ENCODE peak calls at places on chromosomes 11 and 22, in eight cellular contexts. R is effector memory CD8-positive, alpha-beta T cell; J is LHCN-M2; F is posterior cingulate gyrus; O is HuH-7; D is IMR-90; B is kidney glomerular epithelial cell; H is stimulated activated CD4-positive, alpha-beta T cell treated with anti-CD3 and anti-CD28 coated beads, Interleukin-4, amount 100 ng/mL, for 4 hours. V is an unnamed sample.

GRCh38 chr22:30044369-30044768 is 35.9 kb upstream of the HORMAD2 start:
- DNase-seq in J (peak; percentile 84), R (no peak), O (no peak), F (no peak), H (no peak), B (peak; percentile 91), D (peak; percentile 93), V (peak; percentile 55)

GRCh38 chr11:1255151-1255550 is 32.3 kb downstream of the MUC5B start:
- DNase-seq in B (no peak), O (no peak), F (no peak), D (no peak), J (no peak), H (no peak), R (no peak), V (no peak)

GRCh38 chr22:30460147-30460546 is 11.7 kb downstream of the SEC14L3 start:
- DNase-seq in H (no peak), J (no peak), D (no peak), B (no peak), R (no peak), O (no peak), F (no peak), V (no peak)

GRCh38 chr22:37179126-37179470 is 8.9 kb downstream of the C1QTNF6 start:
- DNase-seq in D (no peak), B (no peak), F (no peak), O (no peak), R (no peak), J (no peak), H (no peak), V (no peak)

GRCh38 chr11:36376315-36376887 is 80.3 kb downstream of the PRR5L start:
- DNase-seq in D (peak; percentile 18), F (no peak), O (no peak), H (no peak), B (no peak), R (no peak), J (no peak), V (peak; percentile 67)

GRCh38 chr11:104899226-104899625 is 966 bp upstream of the CASP12 start:
- DNase-seq in J (no peak), H (no peak), F (no peak), B (no peak), D (no peak), R (no peak), O (no peak), V (no peak)

GRCh38 chr11:35796542-35796941 is 134.0 kb downstream of the TRIM44 start:
- DNase-seq in B (no peak), R (no peak), D (peak; percentile 49), H (no peak), J (no peak), F (no peak), O (no peak), V (no peak)

GRCh38 chr11:1510928-1511327 is 24.3 kb upstream of the MOB2 start:
- DNase-seq in F (no peak), R (no peak), J (no peak), O (no peak), B (no peak), D (no peak), H (no peak), V (no peak)

GRCh38 chr11:128565881-128566280 is 21.5 kb downstream of the ETS1 start:
- DNase-seq in D (no peak), B (no peak), O (peak; percentile 19), J (no peak), F (no peak), R (no peak), H (no peak), V (peak; percentile 56)